ENCODE peak calls at places on chromosomes 6 and 20, in four cellular contexts. K is hepatocyte, J is PC-3, D is GM23248. T is an unnamed sample.

GRCh38 chr6:162416845-162417537 is 310.6 kb downstream of the PRKN start:
- DNase-seq in K (no peak), J (no peak), D (no peak), T (no peak)

GRCh38 chr6:161233986-161234620 is 39.8 kb downstream of the AGPAT4 start:
- DNase-seq in K (peak), J (peak), D (peak), T (no peak)

GRCh38 chr6:32176476-32177181 is 745 bp upstream of the AGPAT1 start:
- DNase-seq in K (no peak), J (peak), D (peak), T (no peak)

GRCh38 chr6:43497694-43498093 is 12.5 kb downstream of the LRRC73 start:
- DNase-seq in K (no peak), J (no peak), D (no peak), T (no peak)

GRCh38 chr6:160239929-160240690 is 18.5 kb downstream of the SLC22A2 start:
- DNase-seq in K (no peak), J (no peak), D (no peak), T (peak)

GRCh38 chr6:147154454-147154853 is 49.8 kb upstream of the STXBP5 start:
- DNase-seq in K (peak), J (peak), D (peak), T (no peak)

GRCh38 chr20:63628246-63628975 is 1.5 kb upstream of the GMEB2 start:
- DNase-seq in K (no peak), J (peak), D (peak), T (peak)

GRCh38 chr6:142331075-142331551 is 29.3 kb downstream of the ADGRG6 start:
- DNase-seq in K (no peak), J (no peak), D (peak), T (no peak)

GRCh38 chr6:11212625-11213024 is 19.8 kb downstream of the NEDD9 start:
- DNase-seq in K (no peak), J (peak), D (peak), T (no peak)

GRCh38 chr6:133697666-133698065 is 191.2 kb upstream of the TCF21 start:
- DNase-seq in K (no peak), J (no peak), D (no peak), T (no peak)

GRCh38 chr6:129644567-129645015 is 65.4 kb downstream of the ARHGAP18 start:
- DNase-seq in K (no peak), J (no peak), D (peak), T (no peak)

GRCh38 chr20:61839223-61839911 is 226.3 kb downstream of the TAF4 start:
- DNase-seq in K (no peak), J (no peak), D (no peak), T (no peak)

GRCh38 chr6:42454428-42454791 is 2.7 kb upstream of the TRERF1 start:
- DNase-seq in K (peak), J (no peak), D (peak), T (peak)

GRCh38 chr20:21710863-21711431 is 5.5 kb downstream of the PAX1 start:
- DNase-seq in K (no peak), J (no peak), D (no peak), T (no peak)

GRCh38 chr6:14177413-14178082 is 60.0 kb downstream of the CD83 start:
- DNase-seq in K (no peak), J (no peak), D (peak), T (no peak)

GRCh38 chr6:52352239-52353008 is 9.5 kb upstream of the PAQR8 start:
- DNase-seq in K (peak), J (peak), D (peak), T (peak)

GRCh38 chr20:40678286-40678835 is 10.7 kb downstream of the MAFB start:
- DNase-seq in K (no peak), J (no peak), D (no peak), T (no peak)

GRCh38 chr20:50323209-50323608 is 132.6 kb downstream of the CEBPB start:
- DNase-seq in K (no peak), J (no peak), D (peak), T (no peak)

GRCh38 chr20:21251278-21251677 is 51.9 kb upstream of the XRN2 start:
- DNase-seq in K (no peak), J (peak), D (no peak), T (no peak)

GRCh38 chr6:74991573-74992332 is 214.1 kb downstream of the COL12A1 start:
- DNase-seq in K (no peak), J (peak), D (peak), T (peak)

GRCh38 chr6:33779305-33779704 is 9.6 kb downstream of the LEMD2 start:
- DNase-seq in K (no peak), J (no peak), D (no peak), T (peak)

GRCh38 chr6:137711929-137712328 is 155.1 kb upstream of the TNFAIP3 start:
- DNase-seq in K (no peak), J (no peak), D (no peak), T (no peak)

GRCh38 chr6:31898200-31899011 is 908 bp upstream of the EHMT2 start:
- DNase-seq in K (peak), J (peak), D (peak), T (peak)

GRCh38 chr6:25290306-25291060 is 11.3 kb downstream of the CARMIL1 start:
- DNase-seq in K (no peak), J (no peak), D (no peak), T (no peak)

GRCh38 chr6:38460216-38460615 is 179.5 kb downstream of the BTBD9 start:
- DNase-seq in K (no peak), J (peak), D (peak), T (no peak)

GRCh38 chr20:32333988-32334885 is 23.9 kb upstream of the ASXL1 start:
- DNase-seq in K (no peak), J (no peak), D (no peak), T (no peak)

GRCh38 chr6:30238178-30238795 is 25.1 kb upstream of the TRIM26 start:
- DNase-seq in K (peak), J (peak), D (peak), T (peak)

GRCh38 chr6:17831135-17831534 is 124.4 kb upstream of the NUP153 start:
- DNase-seq in K (no peak), J (peak), D (peak), T (no peak)

GRCh38 chr20:63074182-63074581 is 67.4 kb upstream of the BHLHE23 start:
- DNase-seq in K (no peak), J (no peak), D (no peak), T (no peak)

GRCh38 chr20:64183313-64183712 is 19.1 kb downstream of the MYT1 start:
- DNase-seq in K (no peak), J (no peak), D (no peak), T (no peak)

GRCh38 chr20:51195419-51195901 is 172.6 kb upstream of the KCNG1 start:
- DNase-seq in K (no peak), J (peak), D (peak), T (no peak)

GRCh38 chr6:130933712-130934200 is 106.5 kb downstream of the SMLR1 start:
- DNase-seq in K (peak), J (peak), D (peak), T (peak)

GRCh38 chr6:43278524-43279078 is 19.5 kb upstream of the SLC22A7 start:
- DNase-seq in K (no peak), J (peak), D (peak), T (no peak)

GRCh38 chr20:39338977-39339376 is 376.8 kb downstream of the DHX35 start:
- DNase-seq in K (peak), J (no peak), D (peak), T (no peak)

GRCh38 chr6:119395192-119395591 is 45.6 kb upstream of the MAN1A1 start:
- DNase-seq in K (no peak), J (no peak), D (no peak), T (no peak)

GRCh38 chr20:12434672-12435071 is 517.0 kb downstream of the BTBD3 start:
- DNase-seq in K (no peak), J (no peak), D (no peak), T (no peak)

GRCh38 chr6:144415835-144416237 is 130.7 kb downstream of the UTRN start:
- DNase-seq in K (no peak), J (peak), D (peak), T (no peak)

GRCh38 chr6:45665859-45666258 is 288.1 kb upstream of the SUPT3H start:
- DNase-seq in K (no peak), J (no peak), D (no peak), T (no peak)

GRCh38 chr20:57264151-57264792 is 2.2 kb downstream of the BMP7 start:
- DNase-seq in K (peak), J (no peak), D (no peak), T (peak)
- TF ChIP-seq EZH2phosphoT487 in K (no peak), J (peak), D (no peak), T (no peak)

DNA sequence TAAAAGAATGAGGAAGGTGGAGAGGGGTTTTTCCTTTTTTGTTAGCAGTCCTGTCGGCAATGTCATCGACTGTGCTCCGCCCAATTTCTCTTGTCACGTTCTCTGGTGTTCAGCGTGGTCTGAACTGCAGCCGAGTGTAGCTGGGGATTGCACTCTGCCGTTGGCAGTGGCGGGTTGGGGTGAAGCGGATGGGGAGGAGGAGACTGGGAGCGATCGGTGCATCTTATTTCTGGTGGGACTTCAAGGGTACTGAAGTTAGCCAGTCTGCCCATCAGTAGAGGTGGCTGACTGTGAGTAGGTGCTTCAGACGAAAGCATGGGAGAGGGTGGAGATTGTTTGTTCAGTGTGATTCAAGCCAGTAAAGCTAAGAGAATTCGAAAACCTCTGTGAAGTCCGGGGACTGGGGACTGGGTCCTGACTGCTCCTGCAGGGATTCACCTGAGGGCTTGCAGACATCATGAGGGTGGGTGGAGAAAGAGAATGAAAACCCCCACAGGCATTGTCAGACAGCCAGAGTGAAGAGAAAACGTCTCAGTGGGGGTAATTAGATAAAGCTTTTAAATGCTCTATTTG is 5.1 kb downstream of the RREB1 start:
- DNase-seq in K (peak), J (peak), D (peak), T (no peak)
- H3K4me3 ChIP-seq in K (peak), J (peak), D (peak), T (peak)

DNA sequence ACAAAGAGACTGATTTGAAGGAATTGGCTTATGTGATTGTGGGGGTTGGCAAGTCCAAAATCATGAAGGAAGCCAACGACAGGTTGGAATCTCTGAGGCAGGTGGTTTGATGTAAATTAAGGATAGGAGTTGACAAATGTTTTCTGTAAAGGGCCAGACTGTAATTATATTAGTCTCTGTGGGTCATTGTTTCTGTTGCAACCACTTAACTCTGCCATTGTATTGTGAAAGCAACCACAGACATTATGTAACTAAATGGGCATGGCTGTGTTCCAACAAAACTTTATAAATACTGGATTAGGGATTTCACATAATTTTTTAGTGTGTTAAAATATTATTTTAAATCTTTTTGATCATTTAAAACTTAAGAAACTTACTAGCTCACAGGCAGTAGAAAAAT is 199.2 kb upstream of the MYLIP start:
- DNase-seq in K (no peak), J (no peak), D (peak), T (no peak)
- TF ChIP-seq EZH2phosphoT487 in K (no peak), J (no peak), D (no peak), T (no peak)

DNA sequence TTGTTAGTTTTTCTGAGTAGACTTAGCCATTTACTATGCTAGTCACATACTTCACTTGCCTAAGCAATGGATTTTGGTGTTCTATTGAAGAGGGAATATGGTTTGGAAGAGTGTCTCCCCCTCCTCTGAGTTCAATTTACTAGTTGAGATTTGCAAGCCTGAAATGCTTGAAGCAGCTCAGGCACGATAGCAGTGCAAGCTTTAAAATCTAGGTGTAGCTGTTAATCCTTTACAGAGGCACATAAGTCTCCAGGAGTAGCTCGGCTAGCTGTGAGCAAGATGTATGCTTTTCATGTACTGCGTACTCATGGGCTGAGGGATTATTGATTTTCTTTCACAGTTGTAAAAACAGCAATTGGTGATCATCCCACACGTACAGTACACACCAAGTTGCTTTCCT is 745 bp downstream of the FLRT3 start:
- DNase-seq in K (peak), J (peak), D (peak), T (peak)
- H3K4me3 ChIP-seq in K (peak), J (peak), D (peak), T (peak)

GRCh38 chr20:53399592-53400335 is 193.9 kb downstream of the ZNF217 start:
- DNase-seq in K (no peak), J (no peak), D (no peak), T (no peak)
- TF ChIP-seq EZH2phosphoT487 in K (no peak), J (no peak), D (no peak), T (no peak)

GRCh38 chr20:42639140-42639539 is 550.6 kb downstream of the PTPRT start:
- DNase-seq in K (no peak), J (no peak), D (no peak), T (no peak)
- H3K4me3 ChIP-seq in K (no peak), J (no peak), D (no peak), T (no peak)

GRCh38 chr6:78565997-78566396 is 301.4 kb upstream of the IRAK1BP1 start:
- DNase-seq in K (no peak), J (no peak), D (no peak), T (no peak)

GRCh38 chr6:78561015-78561414 is 306.3 kb upstream of the IRAK1BP1 start:
- DNase-seq in K (no peak), J (no peak), D (no peak), T (no peak)
- TF ChIP-seq EZH2phosphoT487 in K (no peak), J (no peak), D (no peak), T (no peak)